ENCODE peak calls at places on chromosomes 5 and 9, in six cellular contexts. E is HepG2, I is HCT116, J is K562, X is GM12878, U is endothelial cell of umbilical vein. T is an unnamed sample.

GRCh38 chr9:12464910-12465512 is 228.2 kb upstream of the TYRP1 start:
- DNase-seq in I (no peak), X (no peak), U (peak), J (peak), E (peak), T (no peak)

GRCh38 chr5:6829150-6829784 is 116.0 kb downstream of the TENT4A start:
- DNase-seq in U (no peak), J (no peak), I (no peak), E (no peak), X (peak), T (no peak)

GRCh38 chr9:122179054-122179689 is 19.5 kb downstream of the MORN5 start:
- DNase-seq in J (no peak), I (no peak), E (no peak), U (no peak), X (no peak), T (no peak)

GRCh38 chr9:78539904-78540303 is 243.0 kb downstream of the PSAT1 start:
- DNase-seq in I (no peak), J (no peak), E (no peak), X (no peak), U (no peak), T (no peak)

GRCh38 chr5:125198270-125198974 is 452.0 kb upstream of the ZNF608 start:
- DNase-seq in X (no peak), I (no peak), U (peak), J (no peak), E (no peak), T (no peak)

GRCh38 chr5:69167488-69167845 is 517 bp downstream of the CCNB1 start:
- DNase-seq in U (peak), X (no peak), J (peak), E (no peak), I (no peak), T (no peak)

GRCh38 chr9:104864675-104865104 is 63.3 kb downstream of the ABCA1 start:
- DNase-seq in J (no peak), X (no peak), I (no peak), U (no peak), E (no peak), T (no peak)

GRCh38 chr9:127365461-127365860 is 31.5 kb upstream of the SLC2A8 start:
- DNase-seq in X (no peak), J (no peak), I (no peak), E (no peak), U (no peak), T (no peak)

GRCh38 chr9:112401175-112401815 is 21.4 kb downstream of the HSDL2 start:
- DNase-seq in U (no peak), I (no peak), E (no peak), X (no peak), J (no peak), T (no peak)

GRCh38 chr9:113581865-113582697 is 118.6 kb downstream of the RGS3 start:
- DNase-seq in X (peak), U (peak), J (no peak), E (no peak), I (no peak), T (no peak)

GRCh38 chr5:39826051-39826450 is 401.3 kb upstream of the DAB2 start:
- DNase-seq in J (no peak), X (no peak), U (no peak), E (no peak), I (no peak), T (no peak)

GRCh38 chr9:124197177-124198095 is 60.3 kb upstream of the NEK6 start:
- DNase-seq in J (peak), E (no peak), I (no peak), X (peak), U (no peak), T (no peak)

GRCh38 chr5:42811591-42812392 is at the start of gene SELENOP:
- DNase-seq in J (peak), U (peak), E (peak), I (peak), X (peak), T (no peak)

GRCh38 chr9:21095561-21095960 is 17.8 kb upstream of the IFNB1 start:
- DNase-seq in U (no peak), E (no peak), J (no peak), X (no peak), I (no peak), T (no peak)

GRCh38 chr5:146906803-146907202 is 28.2 kb upstream of the PPP2R2B start:
- DNase-seq in U (no peak), X (no peak), I (peak), J (no peak), E (no peak), T (peak)

GRCh38 chr5:92917044-92917443 is 664.0 kb downstream of the NR2F1-AS1 start:
- DNase-seq in I (no peak), X (no peak), U (no peak), J (no peak), E (no peak), T (no peak)

GRCh38 chr5:74576941-74577456 is 63.5 kb downstream of the ENC1 start:
- DNase-seq in U (peak), I (no peak), J (no peak), X (peak), E (no peak), T (no peak)

GRCh38 chr9:71355884-71356283 is 234.5 kb upstream of the TRPM3 start:
- DNase-seq in E (peak), X (no peak), J (no peak), I (peak), U (no peak), T (no peak)

GRCh38 chr9:6134661-6135177 is 80.9 kb upstream of the IL33 start:
- DNase-seq in U (no peak), I (no peak), J (no peak), X (no peak), E (no peak), T (no peak)

GRCh38 chr9:23686257-23686656 is 139.8 kb downstream of the ELAVL2 start:
- DNase-seq in E (no peak), I (no peak), X (no peak), J (no peak), U (no peak), T (no peak)

GRCh38 chr9:93576296-93577044 is at the start of gene PHF2:
- DNase-seq in E (no peak), J (peak), U (no peak), I (no peak), X (no peak), T (no peak)

GRCh38 chr5:36297653-36298052 is 4.0 kb downstream of the RANBP3L start:
- DNase-seq in U (no peak), J (no peak), I (no peak), E (no peak), X (no peak), T (no peak)

GRCh38 chr9:5971740-5972139 is 43.7 kb downstream of the RANBP6 start:
- DNase-seq in J (no peak), E (no peak), X (no peak), U (peak), I (no peak), T (no peak)

GRCh38 chr9:129880654-129881546 is 45.6 kb downstream of the USP20 start:
- DNase-seq in X (no peak), J (no peak), E (no peak), U (no peak), I (no peak), T (no peak)

GRCh38 chr9:89139450-89139849 is 39.2 kb downstream of the SHC3 start:
- DNase-seq in J (no peak), E (no peak), X (no peak), I (no peak), U (peak), T (no peak)

GRCh38 chr9:9855503-9856078 is 757.2 kb downstream of the PTPRD start:
- DNase-seq in U (no peak), E (no peak), I (no peak), X (no peak), J (no peak), T (no peak)

GRCh38 chr9:120366646-120367019 is 213.3 kb downstream of the CDK5RAP2 start:
- DNase-seq in U (peak), I (peak), E (peak), J (no peak), X (no peak), T (no peak)

GRCh38 chr5:26763151-26763550 is 275.2 kb downstream of the CDH9 start:
- DNase-seq in U (no peak), J (no peak), I (no peak), X (no peak), E (no peak), T (no peak)
- H3K9ac ChIP-seq in U (no peak), J (no peak), I (no peak), X (no peak), E (no peak), T (no peak)

DNA sequence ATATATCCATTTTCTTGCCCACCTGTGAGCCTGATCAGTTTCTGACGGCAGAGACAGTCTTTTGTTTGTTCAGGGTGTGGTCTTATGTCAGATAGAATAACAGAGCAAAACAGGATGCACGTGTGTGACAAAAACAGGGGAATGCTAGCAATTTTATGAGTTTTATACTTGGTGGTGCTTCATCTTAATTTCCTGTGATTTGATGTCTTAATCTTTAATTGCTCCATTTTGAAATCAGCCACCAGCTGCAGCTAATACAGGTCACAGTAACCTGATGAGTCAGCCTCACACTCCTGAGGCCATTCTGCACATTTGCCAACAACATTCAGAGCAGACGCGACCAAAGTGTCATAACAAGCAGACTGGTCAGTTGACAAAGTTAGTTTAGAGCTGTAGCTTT is 42.3 kb upstream of the JMY start:
- DNase-seq in J (no peak), U (peak), E (no peak), X (no peak), I (no peak), T (no peak)
- TF ChIP-seq MAX in J (no peak), U (no peak), E (no peak), X (no peak), I (no peak), T (no peak)

DNA sequence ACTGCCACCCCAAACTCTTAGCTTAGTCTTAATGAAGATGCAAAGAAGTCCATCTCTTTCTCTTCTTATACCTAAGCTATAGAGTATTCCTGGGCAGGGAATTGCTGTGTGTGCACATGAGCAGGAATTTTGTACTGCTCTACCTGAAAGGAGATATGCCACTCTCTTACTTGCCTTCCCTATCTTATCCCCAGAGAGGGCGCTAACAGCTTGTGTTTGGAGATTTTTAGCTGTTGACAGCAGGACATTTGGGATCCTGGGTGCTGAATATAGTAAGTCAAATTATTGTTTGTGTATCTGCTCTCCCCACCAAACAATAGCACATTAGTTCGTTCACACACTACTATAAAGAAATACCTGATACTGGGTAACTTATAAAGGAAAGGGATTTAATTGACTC is 159.5 kb downstream of the GABRG2 start:
- DNase-seq in I (no peak), E (no peak), J (no peak), X (no peak), U (no peak), T (no peak)
- H3K9ac ChIP-seq in I (no peak), E (no peak), J (no peak), X (no peak), U (no peak), T (no peak)

GRCh38 chr5:61198606-61199005 is 36.3 kb upstream of the SMIM15 start:
- DNase-seq in I (no peak), U (no peak), J (no peak), X (no peak), E (no peak), T (no peak)
- TF ChIP-seq MAX in I (no peak), U (no peak), J (no peak), X (no peak), E (no peak), T (no peak)

T was measured in H1.